ENCODE peak calls at places on chromosome 7, in six cellular contexts. C is foreskin fibroblast, J is body of pancreas, E is fibroblast of mammary gland, U is ovary, K is neural crest cell. G is an unnamed sample.

GRCh38 chr7:71871446-71871845 is 540.7 kb downstream of the CALN1 start:
- DNase-seq in K (no peak), C (no peak), J (no peak), U (no peak), E (no peak), G (no peak)

GRCh38 chr7:42720871-42721835 is 190.7 kb downstream of the C7orf25 start:
- DNase-seq in J (no peak), E (no peak), U (no peak), K (no peak), C (no peak), G (no peak)

GRCh38 chr7:73896454-73896853 is 35.5 kb downstream of the TMEM270 start:
- DNase-seq in E (peak; percentile 82), K (no peak), C (peak; percentile 71), J (no peak), U (no peak), G (no peak)

GRCh38 chr7:65430344-65431186 is 56.9 kb downstream of the ZNF92 start:
- DNase-seq in K (no peak), E (no peak), C (no peak), U (no peak), J (no peak), G (no peak)

GRCh38 chr7:75623390-75624133 is 115.2 kb downstream of the HIP1 start:
- DNase-seq in E (no peak), U (no peak), J (no peak), K (no peak), C (peak; percentile 33), G (no peak)

GRCh38 chr7:99782012-99782953 is 1.7 kb downstream of the CYP3A4 start:
- DNase-seq in C (no peak), J (no peak), U (no peak), E (no peak), K (no peak), G (no peak)

GRCh38 chr7:144019457-144019856 is 19.3 kb downstream of the OR6B1 start:
- DNase-seq in E (peak; percentile 77), C (peak; percentile 50), J (no peak), U (no peak), K (no peak), G (no peak)

GRCh38 chr7:22295402-22296264 is 61.3 kb downstream of the RAPGEF5 start:
- DNase-seq in J (no peak), K (no peak), C (peak; percentile 3), E (peak; percentile 6), U (no peak), G (no peak)

GRCh38 chr7:31335161-31335888 is 5.2 kb downstream of the NEUROD6 start:
- DNase-seq in K (no peak), U (no peak), E (no peak), J (no peak), C (no peak), G (no peak)

GRCh38 chr7:80133361-80134104 is 1.1 kb upstream of the GNAI1 start:
- DNase-seq in J (peak; percentile 19), U (no peak), C (peak; percentile 59), K (no peak), E (peak; percentile 50), G (no peak)

GRCh38 chr7:152176797-152177196 is 151.3 kb downstream of the GALNT11 start:
- DNase-seq in J (no peak), K (no peak), E (no peak), C (no peak), U (no peak), G (no peak)

DNA sequence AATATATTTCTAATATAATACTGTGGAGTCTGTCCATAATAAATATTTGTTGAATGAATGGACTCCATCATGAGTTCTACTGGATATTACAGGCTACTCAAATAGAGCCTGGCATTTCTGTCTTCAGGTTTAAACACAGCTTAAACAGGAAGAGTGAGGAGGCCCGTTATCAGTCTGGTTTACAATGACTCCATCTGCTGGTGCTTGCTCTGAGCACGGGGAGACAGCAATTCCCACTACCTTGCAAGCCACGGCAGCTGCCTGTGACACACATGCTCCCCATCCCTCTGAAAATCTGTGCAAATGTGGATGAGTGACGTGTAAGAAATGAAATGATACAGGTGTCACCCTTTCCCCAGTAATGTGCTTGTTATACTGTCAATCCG is 293.5 kb upstream of the IMMP2L start:
- DNase-seq in C (peak; percentile 61), U (no peak), E (peak; percentile 25), K (no peak), J (peak; percentile 19), G (no peak)
- TF ChIP-seq CTCF in C (peak; percentile 47), U (no peak), E (peak; percentile 9), K (no peak), J (no peak), G (no peak)

DNA sequence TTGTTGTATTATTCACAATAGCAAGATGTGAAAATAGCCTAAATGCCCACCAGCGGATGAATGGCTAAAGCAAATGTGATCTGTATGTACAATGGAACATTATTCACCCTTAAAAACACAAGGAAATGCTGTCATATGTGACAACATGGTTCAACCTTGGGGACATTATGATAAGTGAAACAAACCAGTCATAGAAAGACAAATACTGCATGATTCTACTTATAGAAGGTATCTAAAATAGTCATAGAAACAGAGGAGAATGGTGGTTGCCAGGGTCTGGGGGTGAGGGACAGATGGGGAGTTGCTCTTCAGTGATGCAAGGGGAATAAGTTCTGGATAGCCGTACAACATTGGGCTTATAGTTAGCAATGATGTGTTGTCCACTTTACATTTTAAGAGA is 58.4 kb downstream of the NRF1 start:
- DNase-seq in K (no peak), C (no peak), U (no peak), E (no peak), J (no peak), G (no peak)
- TF ChIP-seq CTCF in K (no peak), C (no peak), U (no peak), E (no peak), J (no peak), G (no peak)

DNA sequence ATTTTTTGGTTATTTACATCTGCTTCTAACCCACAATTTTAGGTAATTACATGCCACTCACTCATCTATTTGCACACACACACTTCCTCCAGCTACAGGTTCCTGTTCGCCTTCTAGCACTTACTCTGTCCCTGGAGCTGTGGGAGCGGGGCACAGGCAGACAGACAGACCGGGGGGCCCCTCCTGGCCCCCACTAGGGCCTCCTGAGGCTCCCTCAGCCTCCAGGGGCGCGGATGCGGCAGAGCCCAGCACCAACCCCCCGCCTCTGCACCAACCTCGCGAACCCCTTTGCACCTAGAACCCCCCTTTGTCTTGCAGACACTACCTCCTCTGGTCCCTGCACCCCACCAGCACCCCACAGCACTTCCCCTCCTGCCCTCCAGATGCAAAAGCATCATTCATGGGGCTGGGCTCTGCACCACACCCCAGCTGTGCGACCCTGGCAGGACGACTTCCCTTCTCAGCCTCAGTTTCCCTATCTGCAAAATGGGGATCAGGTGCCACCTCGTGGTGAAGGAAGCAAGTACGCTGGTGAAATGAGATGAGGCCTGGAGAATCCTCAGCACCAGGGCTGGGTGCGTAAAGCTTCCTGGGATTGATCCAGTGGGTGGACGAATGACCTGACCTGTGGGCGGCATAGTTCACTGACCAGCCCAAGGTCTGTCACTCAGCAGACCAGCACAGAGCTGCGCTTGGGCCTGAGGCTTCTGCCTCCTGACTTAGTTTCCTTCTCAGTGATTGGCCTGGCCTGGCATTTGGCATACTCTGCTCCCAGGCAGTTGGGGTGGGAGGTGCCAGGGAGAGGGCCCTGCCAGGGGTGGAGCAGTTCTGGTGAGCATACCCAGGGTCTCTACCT is 37.9 kb downstream of the ELFN1 start:
- DNase-seq in E (no peak), J (no peak), U (peak; percentile 21), C (no peak), K (no peak), G (no peak)
- TF ChIP-seq CTCF in E (peak; percentile 14), J (no peak), U (no peak), C (no peak), K (no peak), G (no peak)

DNA sequence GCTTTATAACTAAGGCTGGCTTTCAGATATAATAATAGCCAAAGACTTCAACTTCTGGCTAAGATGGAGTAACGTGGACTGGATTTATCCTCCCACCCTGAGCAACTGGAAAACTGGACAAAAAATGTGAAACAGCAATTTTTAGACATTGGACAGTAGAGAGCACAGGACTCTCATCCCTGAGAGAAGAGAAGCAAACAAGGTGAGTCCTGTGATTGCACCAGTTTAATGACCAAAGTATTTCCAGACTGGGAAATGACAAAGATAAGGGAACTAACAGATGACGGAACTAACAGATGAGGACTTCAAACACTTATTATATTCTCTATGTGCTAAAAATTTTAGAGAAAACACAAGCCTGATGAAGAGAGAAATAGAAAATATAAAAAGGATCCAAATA is 175.7 kb upstream of the SLC25A13 start:
- DNase-seq in K (no peak), U (no peak), E (no peak), J (no peak), C (no peak), G (no peak)
- TF ChIP-seq CTCF in K (no peak), U (no peak), E (no peak), J (no peak), C (no peak), G (no peak)

GRCh38 chr7:84612976-84613375 is 418.4 kb upstream of the SEMA3A start:
- DNase-seq in U (no peak), J (no peak), K (no peak), C (peak; percentile 56), E (peak; percentile 73), G (no peak)

GRCh38 chr7:84611391-84611790 is 416.8 kb upstream of the SEMA3A start:
- DNase-seq in U (no peak), C (no peak), K (no peak), E (no peak), J (no peak), G (no peak)

GRCh38 chr7:84613411-84613810 is 418.8 kb upstream of the SEMA3A start:
- DNase-seq in C (no peak), U (no peak), J (no peak), E (no peak), K (no peak), G (no peak)

GRCh38 chr7:84617265-84618030 is 422.9 kb upstream of the SEMA3A start:
- DNase-seq in E (no peak), C (no peak), K (no peak), J (no peak), U (no peak), G (no peak)

DNA sequence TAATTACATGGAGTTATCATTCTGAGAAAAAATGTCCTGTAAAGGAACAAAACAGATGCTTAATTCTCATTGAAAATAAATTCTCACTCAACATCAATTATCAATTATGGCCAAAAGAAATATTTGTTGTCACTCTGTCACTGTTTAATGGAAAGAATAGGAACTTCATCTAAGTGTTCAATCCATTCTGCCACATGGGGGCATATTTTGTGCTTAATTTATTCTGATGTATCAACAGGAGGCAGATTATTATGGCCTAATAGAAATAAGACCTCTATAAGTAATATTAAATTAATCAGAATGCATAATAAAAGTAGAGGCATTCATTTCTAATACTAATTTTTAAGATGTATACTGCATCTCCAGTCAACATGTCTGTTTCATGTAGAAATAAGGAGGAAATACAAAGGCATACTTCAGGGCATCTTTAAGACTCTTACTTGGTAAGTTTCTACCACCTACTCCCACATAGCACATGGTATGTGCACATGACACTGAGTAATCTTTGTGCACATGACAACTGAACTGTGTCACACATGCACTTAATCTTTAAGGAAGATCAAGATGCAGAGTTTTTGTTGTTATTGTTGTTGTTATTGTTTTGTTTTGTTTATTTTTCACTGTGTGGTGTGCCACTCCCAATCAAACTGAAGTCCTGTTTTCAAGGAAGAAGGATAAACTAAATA is 420.4 kb upstream of the SEMA3A start:
- DNase-seq in E (peak; percentile 41), C (peak; percentile 42), K (no peak), J (no peak), U (no peak), G (no peak)
- TF ChIP-seq CTCF in E (peak; percentile 26), C (no peak), K (no peak), J (no peak), U (no peak), G (no peak)